ENCODE peak calls at places on chromosomes 2 and 18, in six cellular contexts. L is fibroblast of pulmonary artery, J is GM23338, B is HL-60, Y is Caco-2, Z is stomach. C is an unnamed sample.
A peak's percentile ranks its signal among the peaks of the same experiment; 100 is the strongest.

GRCh38 chr18:46733872-46734271 is 23.0 kb downstream of the ST8SIA5 start:
- DNase-seq in Y (no peak), B (no peak), L (no peak), J (no peak), Z (no peak), C (no peak)

GRCh38 chr2:142966281-142966680 is 88.8 kb downstream of the KYNU start:
- DNase-seq in L (no peak), Z (no peak), Y (no peak), B (no peak), J (no peak), C (peak; percentile 20)

GRCh38 chr2:232438951-232439757 is 16.8 kb upstream of the ALPI start:
- DNase-seq in L (no peak), B (no peak), Y (peak; percentile 63), Z (peak; percentile 50), J (no peak), C (no peak)

GRCh38 chr2:181364492-181365175 is 92.6 kb upstream of the ITGA4 start:
- DNase-seq in L (peak; percentile 92), B (peak; percentile 91), Z (no peak), Y (no peak), J (no peak), C (no peak)

GRCh38 chr2:171785450-171785849 is 98.2 kb downstream of the DYNC1I2 start:
- DNase-seq in B (no peak), L (no peak), Y (no peak), Z (no peak), J (no peak), C (no peak)

GRCh38 chr2:127810156-127810636 is 775 bp downstream of the WDR33 start:
- DNase-seq in B (no peak), L (peak; percentile 8), Y (peak; percentile 32), Z (no peak), J (peak; percentile 67), C (no peak)

GRCh38 chr18:21134895-21135294 is 23.3 kb upstream of the ROCK1 start:
- DNase-seq in J (no peak), Z (no peak), Y (no peak), B (peak; percentile 53), L (peak; percentile 56), C (no peak)

GRCh38 chr2:116716038-116716437 is 1098.5 kb upstream of the DDX18 start:
- DNase-seq in B (no peak), J (no peak), Y (no peak), L (no peak), Z (no peak), C (no peak)

GRCh38 chr2:169363570-169364150 is 1.3 kb upstream of the LRP2 start:
- DNase-seq in L (peak; percentile 11), Z (no peak), B (peak; percentile 15), Y (peak; percentile 78), J (peak; percentile 53), C (no peak)

GRCh38 chr2:120597595-120598193 is 138.0 kb upstream of the GLI2 start:
- DNase-seq in J (no peak), Y (peak; percentile 23), L (peak; percentile 30), Z (no peak), B (peak; percentile 71), C (no peak)

GRCh38 chr2:47227532-47228166 is 72.5 kb upstream of the STPG4 start:
- DNase-seq in J (no peak), B (no peak), Y (no peak), Z (no peak), L (no peak), C (no peak)

GRCh38 chr2:238584617-238585016 is 157.9 kb downstream of the ASB1 start:
- DNase-seq in J (no peak), L (no peak), Y (no peak), B (no peak), Z (no peak), C (no peak)

GRCh38 chr2:111049792-111050640 is 70.7 kb upstream of the BCL2L11 start:
- DNase-seq in L (peak; percentile 21), Z (no peak), B (no peak), J (no peak), Y (no peak), C (no peak)

GRCh38 chr2:213010106-213010779 is 141.2 kb downstream of the IKZF2 start:
- DNase-seq in J (no peak), L (no peak), Z (no peak), Y (no peak), B (no peak), C (no peak)

GRCh38 chr2:190746971-190747761 is 98.3 kb downstream of the NAB1 start:
- DNase-seq in Z (no peak), L (peak; percentile 77), B (no peak), J (peak; percentile 44), Y (peak; percentile 26), C (peak; percentile 10)

GRCh38 chr2:226184940-226185575 is 614.6 kb downstream of the IRS1 start:
- DNase-seq in Z (no peak), J (no peak), L (peak; percentile 65), B (no peak), Y (no peak), C (peak; percentile 18)

GRCh38 chr2:84838434-84839145 is 42.3 kb downstream of the TRABD2A start:
- DNase-seq in B (no peak), Y (no peak), Z (no peak), L (no peak), J (no peak), C (no peak)

GRCh38 chr2:200966770-200967169 is 3.3 kb upstream of the ORC2 start:
- DNase-seq in B (no peak), Y (no peak), Z (no peak), L (peak; percentile 89), J (no peak), C (no peak)

GRCh38 chr2:14690926-14691325 is 58.4 kb downstream of the LRATD1 start:
- DNase-seq in Y (no peak), J (no peak), Z (no peak), B (no peak), L (no peak), C (no peak)

GRCh38 chr2:216774620-216775019 is 79.3 kb upstream of the IGFBP5 start:
- DNase-seq in Y (no peak), B (no peak), L (peak; percentile 44), J (no peak), Z (no peak), C (peak; percentile 29)

GRCh38 chr2:233053928-233054774 is 6.0 kb upstream of the INPP5D start:
- DNase-seq in J (peak; percentile 85), Y (peak; percentile 68), L (peak; percentile 39), B (peak; percentile 53), Z (peak; percentile 77), C (no peak)

GRCh38 chr2:107128381-107128780 is 242.4 kb upstream of the ST6GAL2 start:
- DNase-seq in J (no peak), Z (no peak), L (no peak), B (no peak), Y (no peak), C (no peak)

GRCh38 chr2:156476516-156477206 is 40.5 kb downstream of the GPD2 start:
- DNase-seq in L (peak; percentile 76), J (no peak), Y (no peak), B (no peak), Z (no peak), C (no peak)

DNA sequence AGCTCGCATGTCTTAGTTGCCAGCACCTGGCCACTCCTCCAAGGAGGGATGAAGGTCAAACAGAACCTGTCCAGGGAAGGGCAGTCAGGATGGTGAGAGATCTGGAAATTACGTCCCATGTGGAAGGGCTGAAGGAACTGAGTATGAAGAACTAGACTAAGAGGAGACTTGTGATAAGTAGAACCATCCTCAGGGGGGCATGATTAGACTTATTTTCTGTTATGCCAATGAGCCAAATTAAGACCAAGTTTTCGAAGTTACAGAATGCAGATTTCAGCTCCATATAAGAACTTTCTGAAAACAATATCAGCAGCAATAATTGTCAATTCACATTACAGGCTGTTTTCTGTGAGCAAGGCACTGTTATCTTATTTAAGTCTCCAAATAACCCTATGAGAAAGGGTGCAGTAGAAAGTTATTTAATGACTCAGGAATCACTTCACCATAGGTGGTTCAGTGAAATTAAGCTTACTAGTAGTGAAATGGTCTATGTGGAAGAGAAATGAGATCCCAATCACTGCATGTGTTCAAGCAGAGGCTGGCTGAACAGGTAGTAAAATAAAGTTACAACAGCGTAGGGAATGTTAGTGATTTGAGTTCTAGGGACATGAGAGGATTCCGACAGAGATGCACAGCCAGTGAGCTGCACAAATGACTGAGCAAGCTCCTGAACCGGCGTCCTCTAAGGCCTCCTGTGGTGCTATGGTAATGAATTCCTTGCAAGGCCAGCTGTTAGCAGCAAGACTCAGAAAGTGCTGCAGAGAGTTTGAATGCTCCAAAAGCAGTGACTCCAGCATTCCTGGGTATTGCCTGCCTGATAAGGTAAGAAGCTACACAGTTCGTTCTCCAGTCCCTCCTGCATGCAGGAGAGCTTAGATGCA is 4.5 kb upstream of the DYM start:
- DNase-seq in Z (no peak), L (peak; percentile 49), J (peak; percentile 89), Y (no peak), B (peak; percentile 40), C (no peak)
- TF ChIP-seq CTCF in Z (no peak), L (no peak), J (no peak), Y (no peak), B (peak; percentile 9), C (no peak)

DNA sequence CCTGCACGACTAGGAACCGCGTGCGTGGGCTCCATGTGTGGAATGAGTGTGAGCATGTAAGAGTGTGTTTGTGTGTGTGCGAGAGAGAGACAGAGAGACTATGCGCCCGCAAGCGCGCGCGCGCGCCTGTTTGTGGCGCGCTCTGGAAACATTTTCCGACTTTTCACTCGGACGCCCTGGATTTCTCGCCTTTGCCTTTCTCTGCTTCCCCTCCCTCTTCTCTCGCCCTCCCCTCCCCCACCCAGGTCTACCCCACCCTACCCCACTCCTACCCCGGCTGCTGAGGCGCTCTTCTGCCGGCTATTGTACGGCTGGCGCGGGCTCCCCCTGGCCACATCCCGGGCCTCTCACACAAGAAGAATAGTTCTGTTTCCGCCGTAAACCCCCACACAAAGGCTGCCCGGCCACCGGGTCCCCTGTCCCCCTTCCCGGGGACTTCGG is 7.0 kb upstream of the SIX3 start:
- DNase-seq in Z (no peak), Y (no peak), L (no peak), B (no peak), J (peak; percentile 65), C (no peak)
- TF ChIP-seq CTCF in Z (no peak), Y (no peak), L (no peak), B (no peak), J (no peak), C (no peak)

GRCh38 chr2:62197017-62197586 is 1.2 kb downstream of the B3GNT2 start:
- DNase-seq in Z (no peak), J (no peak), B (peak; percentile 31), Y (peak; percentile 34), L (no peak), C (no peak)
- TF ChIP-seq CTCF in Z (no peak), J (no peak), B (no peak), Y (no peak), L (peak; percentile 6), C (no peak)

DNA sequence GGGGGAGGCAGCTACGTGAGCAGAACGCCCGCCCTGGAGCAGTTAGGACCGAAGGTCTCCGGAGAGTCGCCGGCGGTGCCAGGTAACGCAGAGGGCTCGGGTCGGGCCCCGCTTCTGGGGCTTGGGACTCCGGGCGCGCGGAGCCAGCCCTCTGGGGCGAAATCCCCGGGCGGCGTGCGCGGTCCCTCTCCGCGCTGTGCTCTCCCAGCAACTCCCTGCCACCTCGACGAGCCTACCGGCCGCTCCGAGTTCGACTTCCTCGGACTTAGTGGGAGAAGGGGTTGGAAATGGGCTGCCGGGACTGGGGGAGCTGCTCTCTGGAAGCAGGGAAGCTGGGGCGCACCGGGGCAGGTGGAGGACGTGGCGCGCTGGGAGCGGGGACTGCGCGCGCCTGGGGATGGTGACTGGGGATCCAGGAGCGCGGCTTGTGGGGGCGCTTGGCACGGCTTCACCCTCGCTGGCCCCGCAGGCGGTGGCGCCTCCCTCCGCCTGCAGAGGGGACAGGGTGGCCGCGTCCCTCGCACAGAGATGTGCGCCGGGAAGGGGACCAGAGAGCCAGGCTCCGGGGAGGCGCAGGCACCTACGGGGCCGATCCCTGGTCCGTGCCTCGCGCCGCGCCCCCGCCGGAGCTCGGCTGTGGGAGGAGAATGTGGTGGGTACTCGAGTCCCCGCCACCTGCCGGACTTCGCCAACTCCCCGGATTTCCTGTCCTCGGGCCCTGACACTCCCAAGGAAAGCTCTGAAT is 688 bp downstream of the CDH20 start:
- DNase-seq in Y (no peak), J (peak; percentile 65), Z (no peak), B (no peak), L (no peak), C (no peak)
- TF ChIP-seq CTCF in Y (no peak), J (no peak), Z (no peak), B (no peak), L (no peak), C (no peak)

C was measured in AG09319.